ENCODE peak calls at places on chromosomes 13 and 19, in six cellular contexts. One of them, this sample, is unnamed.

GRCh38 chr19:49858591-49858985 is 7.6 kb downstream of the PTOV1 start:
- DNase-seq in cardiac muscle cell: no peak
- DNase-seq in dorsolateral prefrontal cortex: no peak
- DNase-seq in upper lobe of right lung: no peak
- DNase-seq in fibroblast of lung: no peak
- DNase-seq in coronary artery: no peak
- DNase-seq in this sample: no peak

GRCh38 chr13:100212904-100213538 is 124.1 kb downstream of the PCCA start:
- DNase-seq in cardiac muscle cell: no peak
- DNase-seq in dorsolateral prefrontal cortex: no peak
- DNase-seq in upper lobe of right lung: no peak
- DNase-seq in fibroblast of lung: no peak
- DNase-seq in coronary artery: no peak
- DNase-seq in this sample: no peak

GRCh38 chr13:51015973-51016372 is 95.1 kb downstream of the C13orf42 start:
- DNase-seq in cardiac muscle cell: no peak
- DNase-seq in dorsolateral prefrontal cortex: no peak
- DNase-seq in upper lobe of right lung: no peak
- DNase-seq in fibroblast of lung: no peak
- DNase-seq in coronary artery: no peak
- DNase-seq in this sample: no peak

GRCh38 chr13:25292301-25292700 is 5.0 kb upstream of the MTMR6 start:
- DNase-seq in cardiac muscle cell: no peak
- DNase-seq in dorsolateral prefrontal cortex: no peak
- DNase-seq in upper lobe of right lung: no peak
- DNase-seq in fibroblast of lung: peak
- DNase-seq in coronary artery: no peak
- DNase-seq in this sample: peak

GRCh38 chr19:10915511-10916091 is 12.8 kb downstream of the YIPF2 start:
- DNase-seq in cardiac muscle cell: no peak
- DNase-seq in dorsolateral prefrontal cortex: no peak
- DNase-seq in upper lobe of right lung: no peak
- DNase-seq in fibroblast of lung: peak
- DNase-seq in coronary artery: no peak
- DNase-seq in this sample: peak

GRCh38 chr19:58330458-58330857 is 3.7 kb downstream of the ZSCAN22 start:
- DNase-seq in cardiac muscle cell: no peak
- DNase-seq in dorsolateral prefrontal cortex: no peak
- DNase-seq in upper lobe of right lung: no peak
- DNase-seq in fibroblast of lung: peak
- DNase-seq in coronary artery: no peak
- DNase-seq in this sample: peak

GRCh38 chr13:93118081-93118615 is 108.5 kb upstream of the GPC6 start:
- DNase-seq in cardiac muscle cell: no peak
- DNase-seq in dorsolateral prefrontal cortex: no peak
- DNase-seq in upper lobe of right lung: no peak
- DNase-seq in fibroblast of lung: no peak
- DNase-seq in coronary artery: no peak
- DNase-seq in this sample: no peak

GRCh38 chr13:23792680-23793079 is 96.5 kb downstream of the MIPEP start:
- DNase-seq in cardiac muscle cell: no peak
- DNase-seq in dorsolateral prefrontal cortex: no peak
- DNase-seq in upper lobe of right lung: no peak
- DNase-seq in fibroblast of lung: no peak
- DNase-seq in coronary artery: no peak
- DNase-seq in this sample: no peak

GRCh38 chr13:82772802-82773201 is 1109.5 kb downstream of the SLITRK1 start:
- DNase-seq in cardiac muscle cell: no peak
- DNase-seq in dorsolateral prefrontal cortex: no peak
- DNase-seq in upper lobe of right lung: no peak
- DNase-seq in fibroblast of lung: peak
- DNase-seq in coronary artery: no peak
- DNase-seq in this sample: no peak

GRCh38 chr13:98274921-98275487 is 97.9 kb upstream of the RNF113B start:
- DNase-seq in cardiac muscle cell: no peak
- DNase-seq in dorsolateral prefrontal cortex: no peak
- DNase-seq in upper lobe of right lung: no peak
- DNase-seq in fibroblast of lung: peak
- DNase-seq in coronary artery: no peak
- DNase-seq in this sample: peak

GRCh38 chr19:45154064-45154827 is 6.5 kb downstream of the NKPD1 start:
- DNase-seq in cardiac muscle cell: no peak
- DNase-seq in dorsolateral prefrontal cortex: no peak
- DNase-seq in upper lobe of right lung: no peak
- DNase-seq in fibroblast of lung: peak
- DNase-seq in coronary artery: no peak
- DNase-seq in this sample: peak

GRCh38 chr19:49999371-50000010 is 25.7 kb downstream of the VRK3 start:
- DNase-seq in cardiac muscle cell: no peak
- DNase-seq in dorsolateral prefrontal cortex: no peak
- DNase-seq in upper lobe of right lung: no peak
- DNase-seq in fibroblast of lung: no peak
- DNase-seq in coronary artery: no peak
- DNase-seq in this sample: no peak

GRCh38 chr19:40392894-40393517 is 3.0 kb upstream of the HIPK4 start:
- DNase-seq in cardiac muscle cell: no peak
- DNase-seq in dorsolateral prefrontal cortex: no peak
- DNase-seq in upper lobe of right lung: peak
- DNase-seq in fibroblast of lung: no peak
- DNase-seq in coronary artery: no peak
- DNase-seq in this sample: no peak

GRCh38 chr13:112342841-112343361 is 33.3 kb upstream of the SPACA7 start:
- DNase-seq in cardiac muscle cell: no peak
- DNase-seq in dorsolateral prefrontal cortex: no peak
- DNase-seq in upper lobe of right lung: no peak
- DNase-seq in fibroblast of lung: no peak
- DNase-seq in coronary artery: no peak
- DNase-seq in this sample: no peak

GRCh38 chr19:49114630-49115363 is 627 bp downstream of the LIN7B start:
- DNase-seq in cardiac muscle cell: peak
- DNase-seq in dorsolateral prefrontal cortex: peak
- DNase-seq in upper lobe of right lung: peak
- DNase-seq in fibroblast of lung: peak
- DNase-seq in coronary artery: no peak
- DNase-seq in this sample: peak

GRCh38 chr13:20326276-20326675 is 94.2 kb upstream of the GJB6 start:
- DNase-seq in cardiac muscle cell: no peak
- DNase-seq in dorsolateral prefrontal cortex: no peak
- DNase-seq in upper lobe of right lung: no peak
- DNase-seq in fibroblast of lung: no peak
- DNase-seq in coronary artery: no peak
- DNase-seq in this sample: no peak

GRCh38 chr19:10899171-10899653 is 27.9 kb downstream of the CARM1 start:
- DNase-seq in cardiac muscle cell: no peak
- DNase-seq in dorsolateral prefrontal cortex: peak
- DNase-seq in upper lobe of right lung: peak
- DNase-seq in fibroblast of lung: no peak
- DNase-seq in coronary artery: no peak
- DNase-seq in this sample: no peak

GRCh38 chr13:45315520-45316167 is 25.3 kb downstream of the TPT1 start:
- DNase-seq in cardiac muscle cell: peak
- DNase-seq in dorsolateral prefrontal cortex: no peak
- DNase-seq in upper lobe of right lung: no peak
- DNase-seq in fibroblast of lung: no peak
- DNase-seq in coronary artery: no peak
- DNase-seq in this sample: no peak

GRCh38 chr19:55117063-55117635 is 288 bp downstream of the PPP1R12C start:
- DNase-seq in cardiac muscle cell: peak
- DNase-seq in dorsolateral prefrontal cortex: no peak
- DNase-seq in upper lobe of right lung: no peak
- DNase-seq in fibroblast of lung: no peak
- DNase-seq in coronary artery: no peak
- DNase-seq in this sample: no peak

GRCh38 chr19:55116232-55117062 is 990 bp downstream of the PPP1R12C start:
- DNase-seq in cardiac muscle cell: no peak
- DNase-seq in dorsolateral prefrontal cortex: peak
- DNase-seq in upper lobe of right lung: no peak
- DNase-seq in fibroblast of lung: peak
- DNase-seq in coronary artery: no peak
- DNase-seq in this sample: peak

GRCh38 chr19:55118401-55118991 is 1.1 kb upstream of the PPP1R12C start:
- DNase-seq in cardiac muscle cell: peak
- DNase-seq in dorsolateral prefrontal cortex: peak
- DNase-seq in upper lobe of right lung: peak
- DNase-seq in fibroblast of lung: peak
- DNase-seq in coronary artery: no peak
- DNase-seq in this sample: no peak

GRCh38 chr19:55117636-55118391 is at the start of gene PPP1R12C:
- DNase-seq in cardiac muscle cell: peak
- DNase-seq in dorsolateral prefrontal cortex: peak
- DNase-seq in upper lobe of right lung: peak
- DNase-seq in fibroblast of lung: peak
- DNase-seq in coronary artery: peak
- DNase-seq in this sample: peak

DNA sequence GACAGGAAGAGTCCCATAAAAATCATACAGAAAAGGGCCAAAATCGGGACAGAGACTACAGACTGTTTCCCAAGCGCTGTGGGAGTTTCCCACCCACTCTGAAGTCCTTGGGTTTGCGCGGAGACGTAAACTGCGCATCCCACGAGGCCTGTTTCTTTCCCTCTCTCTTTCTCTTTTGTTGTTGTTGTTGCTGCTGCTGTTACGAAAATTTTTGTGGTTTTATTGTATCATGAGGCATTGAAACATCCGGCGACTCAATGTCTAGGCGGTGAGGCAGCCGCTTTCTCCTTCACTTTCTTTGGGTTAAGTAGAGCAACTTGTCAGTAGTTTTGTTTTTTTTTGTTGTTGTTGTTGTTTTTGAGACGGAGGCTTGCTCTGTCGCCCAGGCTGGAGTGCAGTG is 1.6 kb upstream of the PPP1R12C start:
- DNase-seq in cardiac muscle cell: no peak
- DNase-seq in dorsolateral prefrontal cortex: no peak
- DNase-seq in upper lobe of right lung: no peak
- DNase-seq in fibroblast of lung: no peak
- DNase-seq in coronary artery: no peak
- DNase-seq in this sample: no peak
- H3K27ac ChIP-seq in cardiac muscle cell: no peak
- H3K27ac ChIP-seq in dorsolateral prefrontal cortex: peak
- H3K27ac ChIP-seq in upper lobe of right lung: no peak
- H3K27ac ChIP-seq in fibroblast of lung: no peak
- H3K27ac ChIP-seq in coronary artery: no peak
- H3K27ac ChIP-seq in this sample: no peak

GRCh38 chr19:39382991-39383828 is 7.7 kb downstream of the PAF1 start:
- DNase-seq in cardiac muscle cell: no peak
- DNase-seq in dorsolateral prefrontal cortex: no peak
- DNase-seq in upper lobe of right lung: no peak
- DNase-seq in fibroblast of lung: no peak
- DNase-seq in coronary artery: no peak
- DNase-seq in this sample: no peak
- H3K27ac ChIP-seq in cardiac muscle cell: no peak
- H3K27ac ChIP-seq in dorsolateral prefrontal cortex: peak
- H3K27ac ChIP-seq in upper lobe of right lung: no peak
- H3K27ac ChIP-seq in fibroblast of lung: no peak
- H3K27ac ChIP-seq in coronary artery: no peak
- H3K27ac ChIP-seq in this sample: no peak

GRCh38 chr19:4409123-4409933 is 6.9 kb downstream of the CHAF1A start:
- DNase-seq in cardiac muscle cell: no peak
- DNase-seq in dorsolateral prefrontal cortex: no peak
- DNase-seq in upper lobe of right lung: no peak
- DNase-seq in fibroblast of lung: no peak
- DNase-seq in coronary artery: no peak
- DNase-seq in this sample: no peak
- H3K27ac ChIP-seq in cardiac muscle cell: peak
- H3K27ac ChIP-seq in dorsolateral prefrontal cortex: no peak
- H3K27ac ChIP-seq in upper lobe of right lung: no peak
- H3K27ac ChIP-seq in fibroblast of lung: no peak
- H3K27ac ChIP-seq in coronary artery: no peak
- H3K27ac ChIP-seq in this sample: no peak

GRCh38 chr19:7679771-7680605 is 645 bp upstream of the TRAPPC5 start:
- DNase-seq in cardiac muscle cell: no peak
- DNase-seq in dorsolateral prefrontal cortex: no peak
- DNase-seq in upper lobe of right lung: no peak
- DNase-seq in fibroblast of lung: no peak
- DNase-seq in coronary artery: no peak
- DNase-seq in this sample: no peak
- H3K27ac ChIP-seq in cardiac muscle cell: no peak
- H3K27ac ChIP-seq in dorsolateral prefrontal cortex: no peak
- H3K27ac ChIP-seq in upper lobe of right lung: no peak
- H3K27ac ChIP-seq in fibroblast of lung: no peak
- H3K27ac ChIP-seq in coronary artery: no peak
- H3K27ac ChIP-seq in this sample: no peak

GRCh38 chr13:28441533-28441928 is 53.4 kb downstream of the FLT1 start:
- DNase-seq in cardiac muscle cell: no peak
- DNase-seq in dorsolateral prefrontal cortex: no peak
- DNase-seq in upper lobe of right lung: no peak
- DNase-seq in fibroblast of lung: no peak
- DNase-seq in coronary artery: no peak
- DNase-seq in this sample: no peak
- H3K27ac ChIP-seq in cardiac muscle cell: no peak
- H3K27ac ChIP-seq in dorsolateral prefrontal cortex: no peak
- H3K27ac ChIP-seq in upper lobe of right lung: no peak
- H3K27ac ChIP-seq in fibroblast of lung: no peak
- H3K27ac ChIP-seq in coronary artery: no peak
- H3K27ac ChIP-seq in this sample: no peak

DNA sequence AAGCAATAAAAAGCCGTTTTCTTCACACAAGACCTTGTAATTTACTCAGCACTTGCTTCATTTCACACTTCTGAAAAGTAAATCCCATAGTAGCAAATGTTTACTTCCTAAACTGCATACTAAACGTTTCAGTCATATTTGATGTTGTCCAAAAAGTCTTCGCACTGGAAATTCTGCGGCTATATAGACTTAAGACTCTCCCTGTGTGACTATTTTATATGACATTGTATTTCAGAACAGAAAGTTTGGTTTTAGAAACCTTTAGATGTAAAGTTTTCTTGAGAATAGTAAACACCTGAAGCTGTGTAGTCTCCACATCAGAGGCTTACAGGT is 29.6 kb downstream of the ZAR1L start:
- DNase-seq in cardiac muscle cell: no peak
- DNase-seq in dorsolateral prefrontal cortex: no peak
- DNase-seq in upper lobe of right lung: no peak
- DNase-seq in fibroblast of lung: no peak
- DNase-seq in coronary artery: no peak
- DNase-seq in this sample: peak
- H3K27ac ChIP-seq in cardiac muscle cell: peak
- H3K27ac ChIP-seq in dorsolateral prefrontal cortex: peak
- H3K27ac ChIP-seq in upper lobe of right lung: no peak
- H3K27ac ChIP-seq in fibroblast of lung: no peak
- H3K27ac ChIP-seq in coronary artery: peak
- H3K27ac ChIP-seq in this sample: peak

DNA sequence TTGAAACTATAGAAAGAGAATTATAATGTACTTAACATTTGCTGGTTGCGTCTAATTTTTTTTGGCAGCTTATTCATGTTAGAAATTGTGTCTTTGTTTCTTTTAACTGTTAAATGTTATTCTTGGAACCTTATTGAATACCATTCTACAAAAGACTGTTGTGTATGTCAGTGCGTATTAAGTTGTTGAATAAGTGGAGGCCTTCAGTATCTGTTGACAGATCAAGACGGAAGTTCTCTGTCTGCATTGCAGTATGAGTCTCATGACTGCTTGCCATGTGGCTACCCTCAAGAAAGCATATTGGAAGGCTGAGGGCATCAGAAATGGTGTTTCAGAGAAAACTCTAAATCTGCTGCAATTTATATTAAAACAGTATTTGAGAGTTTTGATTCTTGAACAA is 8.5 kb downstream of the UBA2 start:
- DNase-seq in cardiac muscle cell: no peak
- DNase-seq in dorsolateral prefrontal cortex: no peak
- DNase-seq in upper lobe of right lung: no peak
- DNase-seq in fibroblast of lung: no peak
- DNase-seq in coronary artery: no peak
- DNase-seq in this sample: peak
- H3K27ac ChIP-seq in cardiac muscle cell: no peak
- H3K27ac ChIP-seq in dorsolateral prefrontal cortex: no peak
- H3K27ac ChIP-seq in upper lobe of right lung: no peak
- H3K27ac ChIP-seq in fibroblast of lung: no peak
- H3K27ac ChIP-seq in coronary artery: peak
- H3K27ac ChIP-seq in this sample: peak

GRCh38 chr13:30151398-30151797 is 156.0 kb downstream of the KATNAL1 start:
- DNase-seq in cardiac muscle cell: no peak
- DNase-seq in dorsolateral prefrontal cortex: no peak
- DNase-seq in upper lobe of right lung: no peak
- DNase-seq in fibroblast of lung: no peak
- DNase-seq in coronary artery: no peak
- DNase-seq in this sample: no peak
- H3K27ac ChIP-seq in cardiac muscle cell: no peak
- H3K27ac ChIP-seq in dorsolateral prefrontal cortex: peak
- H3K27ac ChIP-seq in upper lobe of right lung: no peak
- H3K27ac ChIP-seq in fibroblast of lung: no peak
- H3K27ac ChIP-seq in coronary artery: no peak
- H3K27ac ChIP-seq in this sample: no peak